ENCODE peak calls at places on chromosome 13, in four cellular contexts. E is naive thymus-derived CD4-positive, alpha-beta T cell; Y is stimulated activated naive CD8-positive, alpha-beta T cell treated with anti-CD3 and anti-CD28 coated beads, Interleukin-15, Interleukin-2, amounts not matched to agents 100 U/mL and 50 U/mL, for 24 hours; D is Right ventricle myocardium inferior. B is an unnamed sample.

GRCh38 chr13:109400625-109401257 is 385.6 kb downstream of the IRS2 start:
- ATAC-seq in D (peak), E (no peak), Y (no peak), B (no peak)

GRCh38 chr13:36673838-36674326 is at the start of gene SERTM1:
- ATAC-seq in E (peak), Y (no peak), D (peak), B (peak)

GRCh38 chr13:90238433-90238832 is 1109.1 kb upstream of the MIR17HG start:
- ATAC-seq in Y (no peak), E (no peak), D (no peak), B (no peak)

GRCh38 chr13:44853641-44854040 is 135.6 kb downstream of the NUFIP1 start:
- ATAC-seq in D (no peak), E (no peak), Y (no peak), B (no peak)

GRCh38 chr13:111614613-111615012 is 294.2 kb downstream of the TEX29 start:
- ATAC-seq in Y (no peak), E (no peak), D (no peak), B (no peak)

GRCh38 chr13:28843594-28843993 is 23.5 kb downstream of the MTUS2 start:
- ATAC-seq in Y (no peak), E (no peak), D (peak), B (no peak)

GRCh38 chr13:94339116-94339687 is 140.3 kb downstream of the DCT start:
- ATAC-seq in D (no peak), Y (no peak), E (no peak), B (no peak)

GRCh38 chr13:56953965-56954364 is 186.8 kb upstream of the PRR20A start:
- ATAC-seq in D (no peak), Y (no peak), E (no peak), B (no peak)

GRCh38 chr13:52405369-52405766 is 604 bp downstream of the THSD1 start:
- ATAC-seq in Y (no peak), D (no peak), E (no peak), B (no peak)

GRCh38 chr13:50699874-50700663 is 143.4 kb downstream of the DLEU7 start:
- ATAC-seq in E (no peak), D (no peak), Y (no peak), B (no peak)

B was measured in gastroesophageal sphincter.